ENCODE peak calls at places on chromosomes 12 and 14, in five cellular contexts. G is mesothelial cell of epicardium, W is coronary artery, F is ascending aorta, O is suprapubic skin. Q is an unnamed sample.

GRCh38 chr12:94458882-94459772 is 540 bp downstream of the CEP83 start:
- DNase-seq in G (no peak), W (no peak), F (no peak), O (no peak), Q (no peak)

GRCh38 chr14:33796356-33796755 is 154.5 kb downstream of the EGLN3 start:
- DNase-seq in G (no peak), W (no peak), F (no peak), O (no peak), Q (no peak)

GRCh38 chr14:71620401-71620800 is 311.8 kb upstream of the RGS6 start:
- DNase-seq in G (no peak), W (no peak), F (no peak), O (no peak), Q (no peak)

GRCh38 chr12:109209082-109209481 is 92.7 kb downstream of the ACACB start:
- DNase-seq in G (no peak), W (no peak), F (no peak), O (no peak), Q (no peak)

GRCh38 chr14:29709490-29709889 is 218.2 kb downstream of the PRKD1 start:
- DNase-seq in G (no peak), W (no peak), F (no peak), O (no peak), Q (no peak)

GRCh38 chr14:20400965-20401593 is 12.2 kb downstream of the TEP1 start:
- DNase-seq in G (no peak), W (no peak), F (peak), O (no peak), Q (no peak)

GRCh38 chr14:102378830-102379229 is 16.1 kb downstream of the TECPR2 start:
- DNase-seq in G (no peak), W (no peak), F (no peak), O (no peak), Q (no peak)

GRCh38 chr12:108856428-108857157 is 790 bp downstream of the SSH1 start:
- DNase-seq in G (no peak), W (peak), F (peak), O (peak), Q (no peak)

GRCh38 chr14:34021096-34021495 is 70.2 kb upstream of the EGLN3 start:
- DNase-seq in G (no peak), W (no peak), F (no peak), O (no peak), Q (no peak)

GRCh38 chr12:41846718-41847117 is 298.0 kb downstream of the GXYLT1 start:
- DNase-seq in G (no peak), W (no peak), F (no peak), O (no peak), Q (no peak)

GRCh38 chr14:38286481-38286880 is 30.6 kb upstream of the CLEC14A start:
- DNase-seq in G (no peak), W (no peak), F (no peak), O (no peak), Q (no peak)

GRCh38 chr14:81458352-81458751 is 58.2 kb upstream of the STON2 start:
- DNase-seq in G (no peak), W (no peak), F (no peak), O (no peak), Q (no peak)

GRCh38 chr12:93223440-93224426 is 154.0 kb upstream of the NUDT4 start:
- DNase-seq in G (no peak), W (no peak), F (peak), O (no peak), Q (no peak)

GRCh38 chr12:12714276-12715001 is 2.7 kb upstream of the CDKN1B start:
- DNase-seq in G (no peak), W (no peak), F (no peak), O (no peak), Q (no peak)

GRCh38 chr12:6631549-6631961 is 4.2 kb downstream of the LPAR5 start:
- DNase-seq in G (no peak), W (no peak), F (no peak), O (no peak), Q (no peak)

GRCh38 chr14:97388408-97388807 is 591.2 kb downstream of the VRK1 start:
- DNase-seq in G (no peak), W (no peak), F (no peak), O (no peak), Q (no peak)

GRCh38 chr12:62434504-62435336 is 31.9 kb upstream of the MON2 start:
- DNase-seq in G (no peak), W (no peak), F (no peak), O (peak), Q (no peak)

GRCh38 chr14:34035177-34035933 is 84.5 kb upstream of the EGLN3 start:
- DNase-seq in G (no peak), W (no peak), F (no peak), O (no peak), Q (no peak)

GRCh38 chr14:101367421-101368261 is 193.7 kb upstream of the DIO3 start:
- DNase-seq in G (no peak), W (peak), F (no peak), O (no peak), Q (no peak)

GRCh38 chr14:29527286-29527685 is 400.4 kb downstream of the PRKD1 start:
- DNase-seq in G (no peak), W (no peak), F (no peak), O (no peak), Q (no peak)

GRCh38 chr12:47574252-47575021 is 131.4 kb downstream of the RPAP3 start:
- DNase-seq in G (no peak), W (no peak), F (no peak), O (no peak), Q (no peak)

GRCh38 chr14:96479435-96480146 is 22.6 kb upstream of the PAPOLA start:
- DNase-seq in G (no peak), W (no peak), F (peak), O (no peak), Q (no peak)

GRCh38 chr14:27145170-27145569 is 547.3 kb upstream of the NOVA1 start:
- DNase-seq in G (no peak), W (no peak), F (no peak), O (no peak), Q (no peak)

GRCh38 chr12:48119078-48119833 is at the start of gene PFKM:
- DNase-seq in G (peak), W (peak), F (peak), O (peak), Q (peak)

GRCh38 chr12:14824012-14824634 is 10.1 kb upstream of the SMCO3 start:
- DNase-seq in G (no peak), W (no peak), F (no peak), O (no peak), Q (no peak)

GRCh38 chr12:72141381-72141780 is 130.8 kb upstream of the TRHDE start:
- DNase-seq in G (no peak), W (no peak), F (no peak), O (no peak), Q (no peak)

GRCh38 chr12:46608431-46609280 is 217.1 kb downstream of the SLC38A4 start:
- DNase-seq in G (no peak), W (no peak), F (no peak), O (no peak), Q (no peak)

GRCh38 chr14:79515158-79515557 is 696.1 kb downstream of the DIO2 start:
- DNase-seq in G (no peak), W (no peak), F (no peak), O (no peak), Q (no peak)

GRCh38 chr14:105492051-105492965 is 1.3 kb downstream of the TEDC1 start:
- DNase-seq in G (no peak), W (peak), F (no peak), O (peak), Q (no peak)

GRCh38 chr12:107775093-107775721 is 703 bp downstream of the ASCL4 start:
- DNase-seq in G (peak), W (no peak), F (no peak), O (no peak), Q (no peak)

GRCh38 chr14:90087433-90087832 is 25.6 kb downstream of the KCNK13 start:
- DNase-seq in G (no peak), W (no peak), F (peak), O (peak), Q (no peak)

DNA sequence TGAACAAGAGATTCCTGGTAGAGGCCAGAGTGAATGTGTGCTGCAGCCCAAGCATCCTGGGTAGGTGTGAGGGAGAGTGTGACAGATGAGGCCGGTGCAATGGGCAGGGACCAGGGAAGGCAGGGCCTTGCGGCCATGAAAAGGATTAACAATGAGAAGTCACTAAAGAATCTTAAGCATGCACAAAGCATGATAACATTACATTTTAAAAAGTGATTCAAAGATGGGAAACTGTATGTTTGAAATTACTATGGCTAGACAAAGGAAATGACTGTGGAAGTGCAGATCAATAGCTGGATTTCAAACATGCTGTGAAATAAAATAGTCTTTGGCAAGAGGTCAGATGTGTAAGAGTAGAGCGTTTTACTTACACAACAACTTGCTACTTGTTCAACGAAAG is 175.6 kb downstream of the CCDC59 start:
- DNase-seq in G (no peak), W (no peak), F (no peak), O (no peak), Q (no peak)
- TF ChIP-seq CTCF in G (no peak), W (no peak), F (no peak), O (no peak), Q (no peak)

GRCh38 chr14:68082698-68083291 is 263.2 kb downstream of the RAD51B start:
- DNase-seq in G (no peak), W (no peak), F (no peak), O (no peak), Q (no peak)

GRCh38 chr14:68085742-68086141 is 266.2 kb downstream of the RAD51B start:
- DNase-seq in G (no peak), W (no peak), F (no peak), O (no peak), Q (no peak)

GRCh38 chr14:68081489-68081888 is 261.9 kb downstream of the RAD51B start:
- DNase-seq in G (no peak), W (no peak), F (no peak), O (no peak), Q (no peak)

GRCh38 chr14:68079941-68080697 is 260.5 kb downstream of the RAD51B start:
- DNase-seq in G (no peak), W (no peak), F (no peak), O (no peak), Q (no peak)

DNA sequence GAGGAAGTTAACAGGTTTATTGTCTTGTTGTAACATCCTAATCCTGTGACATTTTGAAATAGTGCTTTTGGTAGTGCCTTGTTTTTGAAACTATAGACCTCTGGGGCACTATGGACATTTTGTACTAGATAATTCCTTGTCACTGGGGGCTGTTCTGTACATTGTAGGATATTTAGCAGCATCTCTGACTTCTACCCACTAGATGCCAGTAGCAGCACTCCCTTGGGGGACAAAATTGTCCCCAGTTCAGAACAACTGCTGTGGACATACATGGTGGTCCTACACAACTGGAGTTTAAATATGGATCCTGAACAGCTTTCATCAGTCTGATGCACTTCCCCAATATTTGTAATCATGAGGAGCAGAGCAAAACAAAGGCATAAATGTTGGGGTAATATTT is 264.7 kb downstream of the RAD51B start:
- DNase-seq in G (no peak), W (no peak), F (no peak), O (no peak), Q (no peak)
- TF ChIP-seq CTCF in G (no peak), W (no peak), F (no peak), O (no peak), Q (no peak)

DNA sequence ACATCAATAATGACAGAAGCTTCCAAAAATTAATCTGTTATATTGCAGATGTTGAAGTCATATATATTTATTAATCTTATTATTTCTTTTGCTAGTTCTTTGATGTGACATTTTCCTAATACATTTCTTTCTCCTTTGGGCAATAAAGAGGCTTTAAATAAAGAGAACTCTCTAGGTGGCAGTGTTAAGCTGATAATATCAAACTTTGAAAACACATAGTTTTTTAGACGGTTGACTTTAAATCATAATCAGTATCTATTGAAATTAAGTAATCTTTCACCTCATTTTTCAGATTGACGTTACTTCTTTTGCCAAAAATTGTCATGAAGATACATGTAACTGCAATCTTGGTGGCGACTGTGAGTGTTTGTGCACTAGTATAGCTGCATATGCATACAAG is 130.9 kb upstream of the PTPRQ start:
- DNase-seq in G (no peak), W (no peak), F (no peak), O (no peak), Q (no peak)
- TF ChIP-seq CTCF in G (no peak), W (no peak), F (no peak), O (no peak), Q (no peak)

DNA sequence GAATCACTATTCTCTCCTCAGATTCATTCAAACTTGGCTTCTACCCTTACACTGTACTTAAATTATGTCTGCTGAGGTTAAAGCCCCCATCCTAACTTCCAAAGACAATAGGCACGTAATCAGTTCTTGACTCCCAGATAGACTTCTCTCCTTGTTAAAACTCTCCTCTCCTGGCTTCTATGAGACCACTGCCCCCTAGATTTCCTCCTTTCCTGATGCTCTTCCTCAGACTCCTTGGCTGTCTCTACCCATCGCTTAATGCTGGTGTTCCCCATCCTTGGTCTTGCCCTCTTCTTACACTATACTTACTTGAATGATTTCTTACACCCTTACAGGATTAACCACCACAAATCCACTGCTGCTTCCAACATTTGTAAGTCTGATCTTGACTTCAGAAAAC is 32.8 kb downstream of the TC2N start:
- DNase-seq in G (no peak), W (no peak), F (no peak), O (no peak), Q (no peak)
- TF ChIP-seq CTCF in G (no peak), W (no peak), F (no peak), O (no peak), Q (no peak)

GRCh38 chr12:88945041-88945732 is 364.9 kb upstream of the KITLG start:
- DNase-seq in G (no peak), W (no peak), F (no peak), O (no peak), Q (no peak)

GRCh38 chr12:88944403-88944802 is 364.1 kb upstream of the KITLG start:
- DNase-seq in G (no peak), W (no peak), F (no peak), O (no peak), Q (no peak)

GRCh38 chr12:88951177-88951576 is 370.9 kb upstream of the KITLG start:
- DNase-seq in G (no peak), W (no peak), F (no peak), O (no peak), Q (no peak)

GRCh38 chr12:88947486-88948043 is 367.3 kb upstream of the KITLG start:
- DNase-seq in G (no peak), W (no peak), F (no peak), O (no peak), Q (no peak)

DNA sequence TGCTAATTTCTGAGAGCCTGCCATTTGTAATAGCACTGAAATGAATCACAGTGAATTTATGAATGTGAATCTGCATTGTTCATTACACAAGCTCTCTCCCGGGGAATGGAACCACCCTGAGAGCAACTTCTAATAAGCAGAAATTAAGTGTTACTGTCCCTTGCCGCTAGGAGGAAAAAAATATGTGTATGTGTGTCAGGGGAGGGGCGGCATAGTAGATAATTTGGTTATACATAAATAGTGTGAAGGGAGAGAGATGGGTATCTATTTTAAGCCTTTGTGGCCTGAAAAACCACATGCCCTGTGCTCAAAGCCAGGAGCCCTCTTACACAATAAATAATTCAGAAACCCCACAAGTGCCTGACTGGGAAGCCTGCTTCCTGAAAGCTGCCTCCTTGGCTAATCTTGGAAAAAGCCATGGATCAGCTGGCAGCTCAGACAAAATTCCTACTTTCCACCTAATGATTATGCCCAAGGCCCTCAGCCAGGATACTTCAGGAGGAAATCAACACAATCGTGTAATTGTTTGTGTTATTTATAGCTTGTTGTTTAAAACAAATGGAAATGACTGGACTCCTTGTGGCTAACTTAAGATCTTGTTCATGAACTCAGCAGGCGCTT is 366.2 kb upstream of the KITLG start:
- DNase-seq in G (no peak), W (no peak), F (no peak), O (peak), Q (no peak)
- TF ChIP-seq CTCF in G (no peak), W (no peak), F (no peak), O (no peak), Q (no peak)

GRCh38 chr12:127489055-127489454 is 777.9 kb upstream of the TMEM132C start:
- DNase-seq in G (no peak), W (no peak), F (no peak), O (no peak), Q (no peak)
- TF ChIP-seq CTCF in G (no peak), W (no peak), F (no peak), O (no peak), Q (no peak)

GRCh38 chr12:115897718-115898117 is 379.8 kb downstream of the MED13L start:
- DNase-seq in G (no peak), W (no peak), F (no peak), O (no peak), Q (no peak)

GRCh38 chr12:115898670-115899069 is 378.8 kb downstream of the MED13L start:
- DNase-seq in G (no peak), W (peak), F (no peak), O (no peak), Q (no peak)

GRCh38 chr12:115891551-115891950 is 385.9 kb downstream of the MED13L start:
- DNase-seq in G (no peak), W (no peak), F (no peak), O (no peak), Q (no peak)

GRCh38 chr12:115895247-115895646 is 382.2 kb downstream of the MED13L start:
- DNase-seq in G (no peak), W (no peak), F (no peak), O (no peak), Q (no peak)
- TF ChIP-seq CTCF in G (peak), W (no peak), F (no peak), O (no peak), Q (peak)

GRCh38 chr14:75283884-75284563 is 5.4 kb downstream of the FOS start:
- DNase-seq in G (no peak), W (peak), F (peak), O (peak), Q (no peak)

GRCh38 chr14:75282166-75282547 is 3.5 kb downstream of the FOS start:
- DNase-seq in G (no peak), W (no peak), F (peak), O (peak), Q (no peak)

GRCh38 chr14:75285331-75285730 is 6.7 kb downstream of the FOS start:
- DNase-seq in G (no peak), W (no peak), F (peak), O (peak), Q (no peak)

GRCh38 chr14:75281691-75282000 is 3.0 kb downstream of the FOS start:
- DNase-seq in G (no peak), W (no peak), F (no peak), O (no peak), Q (no peak)

DNA sequence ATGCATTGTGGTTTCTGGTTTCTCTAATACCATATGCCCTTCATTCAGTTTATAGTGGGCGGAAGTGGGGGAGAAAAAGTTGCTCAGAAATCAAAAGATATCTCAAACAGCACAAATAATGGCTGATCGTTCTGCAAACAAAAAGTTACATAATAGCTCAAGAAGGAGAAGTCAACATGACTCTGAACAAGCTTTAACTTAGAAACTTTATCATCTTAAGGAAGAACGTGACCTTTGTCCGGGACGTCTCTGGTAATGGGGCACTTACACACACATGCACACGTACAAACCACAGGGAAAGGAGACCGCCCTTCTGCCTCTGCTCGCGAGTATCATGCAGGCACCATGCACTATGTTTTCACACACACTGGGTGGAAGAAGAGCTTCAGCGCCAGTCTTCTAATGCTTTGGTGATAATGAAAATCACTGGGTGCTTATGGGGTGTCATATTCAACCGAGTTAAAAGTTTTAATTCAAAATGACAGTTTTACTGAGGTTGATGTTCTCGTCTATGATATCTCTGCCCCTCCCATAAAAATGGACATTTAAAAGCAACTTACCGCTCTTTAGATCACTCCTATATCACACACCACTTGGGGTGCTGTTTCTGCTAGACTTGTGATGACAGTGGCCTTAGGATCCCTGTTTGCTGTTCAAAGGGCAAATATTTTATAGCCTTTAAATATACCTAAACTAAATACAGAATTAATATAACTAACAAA is 4.7 kb downstream of the FOS start:
- DNase-seq in G (no peak), W (no peak), F (peak), O (peak), Q (no peak)
- TF ChIP-seq CTCF in G (no peak), W (no peak), F (peak), O (no peak), Q (peak)

Q was measured in esophagus squamous epithelium.